ENCODE peak calls at places on chromosomes 2 and 18, in six cellular contexts. N, A, H, L, D and X are unnamed samples.

GRCh38 chr2:165681841-165682240 is 112.2 kb downstream of the GALNT3 start:
- DNase-seq in N (no peak), A (no peak), H (no peak), L (no peak), D (no peak), X (no peak)

GRCh38 chr2:68714866-68715265 is 19.7 kb upstream of the ARHGAP25 start:
- DNase-seq in N (no peak), A (no peak), H (peak), L (no peak), D (peak), X (no peak)

GRCh38 chr2:66535574-66536289 is 100.8 kb downstream of the MEIS1 start:
- DNase-seq in N (no peak), A (no peak), H (no peak), L (no peak), D (no peak), X (no peak)

GRCh38 chr2:109175350-109175678 is 46.3 kb downstream of the SH3RF3 start:
- DNase-seq in N (no peak), A (no peak), H (no peak), L (no peak), D (no peak), X (no peak)

GRCh38 chr2:209334188-209335017 is 89.4 kb upstream of the MAP2 start:
- DNase-seq in N (peak), A (peak), H (peak), L (peak), D (peak), X (peak)

GRCh38 chr2:20490300-20491181 is 43.7 kb downstream of the RHOB start:
- DNase-seq in N (peak), A (no peak), H (no peak), L (peak), D (no peak), X (peak)

GRCh38 chr2:48483506-48483905 is 46.4 kb upstream of the STON1 start:
- DNase-seq in N (no peak), A (no peak), H (no peak), L (peak), D (no peak), X (peak)

GRCh38 chr2:215728504-215729065 is 284.8 kb downstream of the MREG start:
- DNase-seq in N (peak), A (no peak), H (peak), L (peak), D (no peak), X (peak)

GRCh38 chr2:199440118-199440517 is 17.6 kb downstream of the SATB2 start:
- DNase-seq in N (no peak), A (no peak), H (no peak), L (no peak), D (no peak), X (no peak)

GRCh38 chr2:42184346-42184745 is 15.2 kb downstream of the EML4 start:
- DNase-seq in N (no peak), A (no peak), H (no peak), L (no peak), D (no peak), X (no peak)

GRCh38 chr18:70553961-70554325 is 265.1 kb downstream of the SOCS6 start:
- DNase-seq in N (no peak), A (no peak), H (no peak), L (no peak), D (no peak), X (no peak)

GRCh38 chr2:234422242-234422641 is 74.6 kb downstream of the ARL4C start:
- DNase-seq in N (peak), A (no peak), H (no peak), L (peak), D (no peak), X (peak)

GRCh38 chr2:45272549-45273245 is 263.4 kb upstream of the SIX2 start:
- DNase-seq in N (no peak), A (no peak), H (no peak), L (no peak), D (no peak), X (no peak)

GRCh38 chr2:122191331-122191730 is 435.9 kb downstream of the TSN start:
- DNase-seq in N (peak), A (no peak), H (no peak), L (no peak), D (no peak), X (no peak)

GRCh38 chr18:42242758-42243157 is 287.7 kb downstream of the PIK3C3 start:
- DNase-seq in N (no peak), A (no peak), H (no peak), L (no peak), D (no peak), X (no peak)

GRCh38 chr18:21330122-21330701 is 88.2 kb downstream of the GREB1L start:
- DNase-seq in N (peak), A (no peak), H (no peak), L (peak), D (peak), X (peak)

GRCh38 chr2:39247512-39247911 is 3.7 kb upstream of the CDKL4 start:
- DNase-seq in N (no peak), A (no peak), H (no peak), L (no peak), D (no peak), X (no peak)

GRCh38 chr2:56100791-56101312 is 82.9 kb upstream of the CCDC85A start:
- DNase-seq in N (no peak), A (no peak), H (no peak), L (no peak), D (no peak), X (no peak)

GRCh38 chr18:23809411-23809810 is 120.2 kb downstream of the LAMA3 start:
- DNase-seq in N (no peak), A (no peak), H (no peak), L (no peak), D (no peak), X (no peak)

GRCh38 chr2:43130548-43130875 is 95.9 kb downstream of the ZFP36L2 start:
- DNase-seq in N (no peak), A (no peak), H (no peak), L (no peak), D (no peak), X (no peak)

GRCh38 chr2:197239434-197239833 is 71.1 kb downstream of the ANKRD44 start:
- DNase-seq in N (no peak), A (no peak), H (no peak), L (no peak), D (no peak), X (no peak)

GRCh38 chr18:36893227-36893626 is 64.3 kb downstream of the KIAA1328 start:
- DNase-seq in N (no peak), A (no peak), H (no peak), L (no peak), D (no peak), X (no peak)

GRCh38 chr2:161033059-161033660 is 127.1 kb upstream of the TANK start:
- DNase-seq in N (peak), A (no peak), H (no peak), L (no peak), D (no peak), X (no peak)

GRCh38 chr2:53994735-53995538 is 24.1 kb upstream of the PSME4 start:
- DNase-seq in N (no peak), A (no peak), H (no peak), L (no peak), D (no peak), X (no peak)

GRCh38 chr2:113117594-113118262 is 9.7 kb upstream of the IL1RN start:
- DNase-seq in N (peak), A (no peak), H (peak), L (peak), D (peak), X (peak)

GRCh38 chr2:70921839-70922590 is 13.7 kb upstream of the ATP6V1B1 start:
- DNase-seq in N (peak), A (no peak), H (no peak), L (no peak), D (peak), X (no peak)

GRCh38 chr2:239671471-239671870 is 270.7 kb upstream of the HDAC4 start:
- DNase-seq in N (no peak), A (no peak), H (no peak), L (no peak), D (no peak), X (no peak)

GRCh38 chr2:851078-851477 is 99.6 kb upstream of the SNTG2 start:
- DNase-seq in N (no peak), A (no peak), H (no peak), L (no peak), D (no peak), X (no peak)

GRCh38 chr2:226079677-226080076 is 680.2 kb downstream of the NYAP2 start:
- DNase-seq in N (peak), A (no peak), H (no peak), L (peak), D (no peak), X (peak)

GRCh38 chr18:71727909-71728308 is 816.2 kb downstream of the CBLN2 start:
- DNase-seq in N (no peak), A (no peak), H (no peak), L (no peak), D (no peak), X (no peak)

GRCh38 chr2:34012728-34013302 is 413.7 kb upstream of the FAM98A start:
- DNase-seq in N (no peak), A (peak), H (peak), L (peak), D (peak), X (peak)

GRCh38 chr2:26941486-26941885 is 29.0 kb upstream of the MAPRE3 start:
- DNase-seq in N (no peak), A (no peak), H (no peak), L (no peak), D (no peak), X (no peak)

GRCh38 chr2:179591690-179592089 is 269.7 kb downstream of the ZNF385B start:
- DNase-seq in N (no peak), A (no peak), H (no peak), L (no peak), D (no peak), X (no peak)
- TF ChIP-seq CTCF in N (no peak), A (no peak), H (no peak), L (no peak), D (no peak), X (no peak)

GRCh38 chr18:13222371-13223281 is 4.1 kb downstream of the LDLRAD4 start:
- DNase-seq in N (peak), A (no peak), H (peak), L (peak), D (peak), X (no peak)
- H3K4me3 ChIP-seq in N (no peak), A (peak), H (peak), L (no peak), D (no peak), X (no peak)

DNA sequence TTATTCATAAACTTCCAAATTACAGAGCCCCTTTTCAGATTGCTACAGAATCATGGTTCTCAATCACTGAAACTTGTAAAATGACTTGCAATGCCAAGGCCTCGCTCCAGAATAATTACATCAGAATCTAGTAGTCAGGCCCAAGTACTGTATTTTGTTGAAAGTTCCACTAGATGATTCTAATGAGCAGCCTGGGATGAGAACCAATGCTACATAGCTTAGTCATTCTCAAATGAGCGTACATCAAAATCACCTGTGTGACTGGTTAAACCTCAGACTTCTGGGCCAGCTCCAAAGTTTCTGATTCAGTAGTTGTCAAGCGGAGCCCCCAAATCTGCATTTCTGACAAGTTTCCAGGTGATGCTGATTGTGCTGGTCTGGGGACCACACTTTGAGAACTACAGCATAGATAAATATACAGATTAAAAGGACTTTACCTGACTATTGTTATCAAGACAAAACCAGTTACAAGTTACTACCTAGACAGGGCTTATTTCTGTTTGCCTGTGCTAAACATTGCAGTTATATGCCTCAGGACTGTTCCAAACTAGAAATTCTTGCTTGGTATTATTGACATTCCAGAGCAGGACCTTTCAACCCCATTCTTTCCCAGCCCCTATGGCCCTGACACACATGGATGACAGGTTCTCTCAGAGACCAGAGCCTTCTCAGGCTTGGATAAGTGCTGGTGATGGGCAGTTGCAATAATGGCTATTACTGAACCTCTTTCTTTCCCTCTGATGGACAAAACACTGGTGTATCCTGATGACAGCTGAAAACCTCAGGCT is 83.1 kb downstream of the UPP2 start:
- DNase-seq in N (no peak), A (no peak), H (no peak), L (no peak), D (no peak), X (no peak)
- TF ChIP-seq CTCF in N (no peak), A (no peak), H (no peak), L (no peak), D (no peak), X (no peak)

DNA sequence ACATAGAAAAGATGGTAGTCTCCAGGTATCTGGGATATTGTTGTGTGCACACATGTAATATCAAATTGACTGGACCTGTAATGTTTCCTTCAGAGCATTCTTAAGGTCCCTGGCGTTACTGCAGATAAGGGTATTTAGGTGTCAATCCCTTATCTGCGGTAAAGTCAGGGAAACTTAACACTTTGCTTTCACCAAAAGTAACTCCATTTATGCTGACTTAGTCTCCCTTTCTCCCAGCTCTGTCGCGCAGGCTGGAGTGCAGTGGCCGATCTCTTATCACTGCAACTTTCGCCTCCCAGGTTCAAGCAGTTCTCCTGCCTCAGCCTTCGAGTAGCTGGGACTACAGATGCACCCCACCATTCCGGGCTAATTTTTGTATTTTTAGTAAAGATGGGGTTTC is 1.8 kb downstream of the CNNM3 start:
- DNase-seq in N (no peak), A (no peak), H (no peak), L (no peak), D (no peak), X (no peak)
- H3K4me3 ChIP-seq in N (no peak), A (peak), H (peak), L (peak), D (peak), X (no peak)

DNA sequence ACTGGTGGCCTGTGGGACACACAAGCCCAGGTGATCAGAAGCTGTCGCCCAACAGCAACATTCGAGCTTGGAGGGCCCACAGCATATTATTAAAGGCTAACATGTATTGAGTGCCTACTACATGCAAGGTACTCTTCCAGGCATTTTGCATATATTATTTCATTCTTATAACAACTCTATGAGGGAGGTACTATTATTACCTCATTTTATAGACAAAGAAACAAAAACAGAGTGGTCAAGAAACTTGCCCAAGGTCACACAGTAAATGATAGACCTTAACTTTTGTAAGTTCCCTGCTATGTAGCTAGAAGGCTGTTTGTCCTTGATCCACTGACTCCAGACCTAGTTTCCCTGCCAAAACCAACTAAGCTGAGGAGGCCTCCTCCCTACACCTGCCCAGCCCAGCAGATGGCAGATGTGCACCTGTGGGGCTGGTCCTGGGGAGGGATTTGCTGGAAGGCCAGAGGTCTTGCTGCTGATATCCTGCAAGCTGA is 35.7 kb downstream of the KANSL3 start:
- DNase-seq in N (no peak), A (no peak), H (no peak), L (no peak), D (peak), X (no peak)
- TF ChIP-seq CTCF in N (no peak), A (no peak), H (no peak), L (no peak), D (no peak), X (no peak)

GRCh38 chr2:24494415-24494814 is 3.4 kb downstream of the NCOA1 start:
- DNase-seq in N (no peak), A (no peak), H (no peak), L (no peak), D (no peak), X (no peak)
- H3K4me3 ChIP-seq in N (no peak), A (no peak), H (no peak), L (no peak), D (no peak), X (no peak)

GRCh38 chr2:159169187-159169586 is 117.3 kb downstream of the WDSUB1 start:
- DNase-seq in N (no peak), A (no peak), H (no peak), L (no peak), D (no peak), X (no peak)

GRCh38 chr2:159165065-159165464 is 121.4 kb downstream of the WDSUB1 start:
- DNase-seq in N (no peak), A (no peak), H (no peak), L (no peak), D (no peak), X (no peak)

GRCh38 chr2:159172403-159172802 is 114.1 kb downstream of the WDSUB1 start:
- DNase-seq in N (no peak), A (no peak), H (no peak), L (no peak), D (no peak), X (no peak)

GRCh38 chr2:159164457-159164894 is 122.0 kb downstream of the WDSUB1 start:
- DNase-seq in N (no peak), A (no peak), H (no peak), L (peak), D (no peak), X (no peak)

DNA sequence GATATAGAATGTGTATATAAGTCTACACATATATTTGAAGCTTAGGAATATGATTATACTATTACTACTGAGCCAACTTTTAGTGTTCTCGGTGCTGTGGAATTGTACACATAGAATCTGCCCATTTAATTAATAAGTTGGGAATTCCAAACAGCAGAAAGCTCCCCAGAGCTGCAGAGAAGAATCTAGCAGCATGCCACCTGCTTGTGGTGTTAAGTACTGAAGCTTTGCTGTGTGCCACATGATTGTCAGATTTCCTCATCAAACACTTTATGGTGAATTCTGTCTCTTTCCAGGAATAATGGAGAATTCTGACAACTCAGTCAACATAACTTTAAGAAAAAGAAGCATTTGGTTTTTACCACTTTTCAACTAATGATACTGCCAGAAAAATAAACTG is 117.8 kb downstream of the WDSUB1 start:
- DNase-seq in N (peak), A (no peak), H (no peak), L (peak), D (no peak), X (peak)
- TF ChIP-seq CTCF in N (peak), A (no peak), H (peak), L (no peak), D (no peak), X (peak)

GRCh38 chr2:189762229-189762550 is 402 bp downstream of the OSGEPL1 start:
- DNase-seq in N (no peak), A (no peak), H (no peak), L (no peak), D (no peak), X (no peak)

GRCh38 chr2:189762551-189763298 is at the start of gene OSGEPL1:
- DNase-seq in N (peak), A (peak), H (peak), L (peak), D (peak), X (peak)

GRCh38 chr2:189763908-189764661 is 1.5 kb upstream of the OSGEPL1 start:
- DNase-seq in N (peak), A (no peak), H (no peak), L (peak), D (no peak), X (no peak)
- H3K4me3 ChIP-seq in N (no peak), A (peak), H (no peak), L (peak), D (no peak), X (no peak)

DNA sequence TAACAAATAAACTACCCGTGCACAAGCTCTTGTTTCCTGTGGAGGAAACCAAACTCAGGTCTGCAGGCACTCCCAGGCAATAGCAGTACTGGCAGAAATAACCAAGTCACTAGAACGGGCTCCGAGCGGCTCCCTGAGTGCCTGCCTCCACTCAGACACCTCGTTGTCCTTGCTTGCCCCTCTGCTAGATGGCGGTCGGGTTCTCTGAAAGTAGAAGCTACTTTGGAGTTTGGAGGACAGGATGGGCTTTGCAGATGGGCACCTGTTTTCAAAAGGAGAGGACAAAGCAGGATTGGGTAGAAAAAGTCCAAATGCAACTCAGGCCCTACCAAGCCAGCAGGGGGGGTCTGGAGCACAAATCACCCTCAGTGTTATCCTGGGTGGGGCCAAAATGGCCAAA is 136.4 kb downstream of the LRRC30 start:
- DNase-seq in N (no peak), A (no peak), H (no peak), L (no peak), D (no peak), X (no peak)
- TF ChIP-seq CTCF in N (no peak), A (no peak), H (no peak), L (no peak), D (no peak), X (no peak)